ENCODE peak calls at places on chromosomes 6 and 20, in eight cellular contexts. P is ACHN, K is Right ventricle myocardium superior, T is NCI-H226, N is NCI-H1105, R is M059J, Y is uterus, L is HTR-8/SVneo. A is an unnamed sample.

GRCh38 chr6:169237496-169238134 is 16.0 kb downstream of the THBS2 start:
- DNase-seq in K (peak), L (no peak), N (no peak), Y (no peak), P (no peak), T (no peak), R (no peak), A (no peak)

GRCh38 chr6:7445076-7445475 is 55.5 kb downstream of the RIOK1 start:
- DNase-seq in R (no peak), Y (no peak), N (no peak), L (no peak), T (no peak), K (no peak), P (no peak), A (no peak)

GRCh38 chr20:38249536-38250310 is 10.8 kb downstream of the KIAA1755 start:
- DNase-seq in N (no peak), T (no peak), Y (no peak), P (no peak), K (no peak), L (no peak), R (no peak), A (no peak)

GRCh38 chr6:80508885-80509630 is 402.6 kb downstream of the BCKDHB start:
- DNase-seq in R (no peak), P (no peak), Y (no peak), L (no peak), T (no peak), N (no peak), K (no peak), A (no peak)

GRCh38 chr6:22132662-22133061 is 164.2 kb downstream of the PRL start:
- DNase-seq in N (no peak), P (no peak), L (no peak), K (no peak), T (no peak), R (no peak), Y (no peak), A (no peak)

GRCh38 chr6:125230674-125231073 is 71.1 kb downstream of the HDDC2 start:
- DNase-seq in Y (no peak), R (no peak), P (no peak), T (no peak), L (no peak), N (no peak), K (no peak), A (no peak)

GRCh38 chr20:50371878-50372769 is 138.1 kb upstream of the PTPN1 start:
- DNase-seq in T (no peak), N (peak), L (peak), K (no peak), Y (no peak), P (no peak), R (peak), A (no peak)

GRCh38 chr6:11685411-11686093 is 93.1 kb downstream of the ADTRP start:
- DNase-seq in P (peak), N (no peak), R (peak), L (peak), K (no peak), T (peak), Y (no peak), A (no peak)

GRCh38 chr6:89145461-89145961 is 344 bp upstream of the PM20D2 start:
- DNase-seq in T (no peak), Y (no peak), N (peak), R (peak), L (peak), K (no peak), P (peak), A (no peak)

GRCh38 chr20:54223751-54224150 is 15.9 kb downstream of the PFDN4 start:
- DNase-seq in N (no peak), R (no peak), P (no peak), Y (no peak), K (no peak), L (no peak), T (no peak), A (no peak)

GRCh38 chr20:23451956-23452487 is 654 bp downstream of the CST11 start:
- DNase-seq in P (no peak), Y (no peak), N (no peak), K (no peak), L (no peak), T (no peak), R (peak), A (no peak)

GRCh38 chr20:56689318-56689717 is 60.2 kb downstream of the TFAP2C start:
- DNase-seq in R (peak), T (peak), Y (no peak), N (no peak), P (peak), L (peak), K (no peak), A (no peak)

GRCh38 chr20:32966881-32967781 is 37.1 kb downstream of the SUN5 start:
- DNase-seq in K (no peak), P (no peak), R (no peak), L (no peak), Y (no peak), T (no peak), N (no peak), A (no peak)

GRCh38 chr6:25166955-25167753 is 112.0 kb upstream of the CARMIL1 start:
- DNase-seq in T (no peak), K (no peak), L (no peak), P (no peak), N (peak), R (no peak), Y (no peak), A (no peak)

GRCh38 chr6:96066376-96066775 is 50.6 kb downstream of the FUT9 start:
- DNase-seq in T (no peak), P (no peak), R (no peak), N (no peak), K (no peak), L (no peak), Y (no peak), A (no peak)